ENCODE peak calls at places on chromosomes 7 and 10, in five cellular contexts. P, Q, I, D and R are unnamed samples. For H3K9me3, the result is how much of the 10 kb centered on the place peaks cover.

GRCh38 chr10:78515037-78515872 is 481.6 kb downstream of the RPS24 start:
- DNase-seq in P (no peak), D (no peak), I (no peak), Q (peak), R (no peak)

GRCh38 chr7:69062020-69062760 is 536.1 kb upstream of the AUTS2 start:
- DNase-seq in Q (no peak), P (peak), I (peak), D (no peak), R (no peak)

GRCh38 chr10:97254694-97255093 is 37.7 kb downstream of the ARHGAP19 start:
- DNase-seq in Q (no peak), P (no peak), D (no peak), I (no peak), R (no peak)

GRCh38 chr7:99994819-99995218 is 19.0 kb upstream of the AZGP1 start:
- DNase-seq in P (no peak), D (no peak), I (no peak), Q (no peak), R (no peak)

GRCh38 chr7:47807756-47808155 is 140.5 kb downstream of the PKD1L1 start:
- DNase-seq in D (no peak), I (no peak), Q (peak), P (no peak), R (no peak)

GRCh38 chr7:4837814-4838625 is 23.8 kb downstream of the PAPOLB start:
- DNase-seq in Q (peak), D (no peak), I (no peak), P (no peak), R (no peak)

GRCh38 chr7:96855691-96856090 is 146.0 kb upstream of the SEM1 start:
- DNase-seq in Q (no peak), I (no peak), P (no peak), D (no peak), R (no peak)

GRCh38 chr7:107967420-107967819 is 35.5 kb downstream of the LAMB1 start:
- DNase-seq in I (no peak), D (no peak), P (no peak), Q (no peak), R (no peak)

GRCh38 chr10:21171936-21172773 is 275.0 kb upstream of the NEBL start:
- DNase-seq in I (no peak), P (no peak), D (no peak), Q (no peak), R (no peak)

GRCh38 chr10:127433951-127434350 is 115.2 kb upstream of the NPS start:
- DNase-seq in P (peak), D (no peak), Q (no peak), I (no peak), R (no peak)

GRCh38 chr10:70462349-70462984 is 16.1 kb upstream of the PALD1 start:
- DNase-seq in D (no peak), Q (peak), I (no peak), P (no peak), R (no peak)

GRCh38 chr7:68205826-68206225 is 1209.2 kb downstream of the TYW1 start:
- DNase-seq in Q (no peak), D (no peak), P (no peak), I (no peak), R (no peak)

GRCh38 chr7:116277070-116277469 is 66.7 kb downstream of the TES start:
- DNase-seq in P (no peak), I (no peak), Q (no peak), D (no peak), R (no peak)

GRCh38 chr10:93376372-93377296 is 105.5 kb downstream of the MYOF start:
- DNase-seq in I (peak), Q (peak), P (peak), D (peak), R (peak)

GRCh38 chr7:70696139-70696782 is 435.7 kb upstream of the GALNT17 start:
- DNase-seq in Q (no peak), D (no peak), P (peak), I (no peak), R (peak)

GRCh38 chr7:119026391-119026790 is 801.9 kb downstream of the ANKRD7 start:
- DNase-seq in D (no peak), I (no peak), Q (no peak), P (no peak), R (no peak)

GRCh38 chr10:66586073-66586472 is 339.8 kb upstream of the LRRTM3 start:
- DNase-seq in D (no peak), I (no peak), Q (peak), P (peak), R (peak)

GRCh38 chr7:28470344-28470743 is 58.0 kb downstream of the CREB5 start:
- DNase-seq in Q (no peak), P (no peak), D (no peak), I (no peak), R (no peak)

GRCh38 chr7:139730746-139731612 is 46.8 kb downstream of the HIPK2 start:
- DNase-seq in D (no peak), Q (peak), I (peak), P (peak), R (no peak)

GRCh38 chr7:28587211-28587610 is 174.9 kb downstream of the CREB5 start:
- DNase-seq in Q (no peak), D (no peak), I (no peak), P (peak), R (no peak)

GRCh38 chr7:32560075-32560474 is 64.8 kb downstream of the AVL9 start:
- DNase-seq in D (no peak), Q (no peak), I (no peak), P (no peak), R (no peak)

GRCh38 chr10:104331208-104331838 is 6.9 kb downstream of the ITPRIP start:
- DNase-seq in I (no peak), Q (peak), P (peak), D (no peak), R (peak)

GRCh38 chr7:44106311-44107065 is 2.3 kb downstream of the AEBP1 start:
- DNase-seq in I (no peak), Q (no peak), P (no peak), D (no peak), R (no peak)

GRCh38 chr7:101114492-101114891 is 12.4 kb upstream of the SERPINE1 start:
- DNase-seq in Q (no peak), I (no peak), D (no peak), P (no peak), R (no peak)

GRCh38 chr10:68408898-68409518 is 1.9 kb upstream of the RUFY2 start:
- DNase-seq in D (no peak), I (no peak), Q (no peak), P (no peak), R (no peak)

GRCh38 chr10:69789164-69789576 is 12.5 kb upstream of the COL13A1 start:
- DNase-seq in Q (peak), P (no peak), D (no peak), I (no peak), R (no peak)

GRCh38 chr7:128082431-128082830 is 51.2 kb upstream of the LRRC4 start:
- DNase-seq in P (no peak), I (no peak), Q (no peak), D (no peak), R (no peak)

GRCh38 chr10:68705548-68705947 is 15.5 kb upstream of the CCAR1 start:
- DNase-seq in Q (no peak), P (no peak), I (no peak), D (no peak), R (no peak)

GRCh38 chr10:29858352-29859267 is 200.8 kb downstream of the JCAD start:
- DNase-seq in I (no peak), D (no peak), P (peak), Q (peak), R (peak)

GRCh38 chr10:29862926-29863614 is 196.3 kb downstream of the JCAD start:
- DNase-seq in Q (no peak), D (no peak), I (no peak), P (peak), R (peak)

GRCh38 chr10:29859521-29860130 is 199.8 kb downstream of the JCAD start:
- DNase-seq in P (peak), Q (no peak), D (no peak), I (no peak), R (no peak)

GRCh38 chr10:29860159-29860558 is 199.2 kb downstream of the JCAD start:
- DNase-seq in I (no peak), D (no peak), Q (no peak), P (peak), R (no peak)

GRCh38 chr10:29861811-29862505 is 197.4 kb downstream of the JCAD start:
- DNase-seq in P (no peak), I (no peak), Q (no peak), D (no peak), R (no peak)
- H3K4me3 ChIP-seq in P (no peak), I (no peak), Q (no peak), D (no peak), R (no peak)

GRCh38 chr7:134088199-134088598 is 38.9 kb upstream of the LRGUK start:
- DNase-seq in Q (no peak), D (no peak), I (no peak), P (no peak), R (no peak)
- H3K9me3 ChIP-seq in Q (half or more), D (under half), I (under half), P (under half), R (under half)

GRCh38 chr7:12847001-12847400 is 159.6 kb downstream of the ARL4A start:
- DNase-seq in D (no peak), P (no peak), I (no peak), Q (no peak), R (no peak)

GRCh38 chr7:12855036-12855435 is 167.6 kb downstream of the ARL4A start:
- DNase-seq in D (no peak), I (no peak), Q (no peak), P (no peak), R (no peak)

GRCh38 chr7:12851142-12851541 is 163.7 kb downstream of the ARL4A start:
- DNase-seq in D (no peak), P (no peak), I (no peak), Q (no peak), R (no peak)

DNA sequence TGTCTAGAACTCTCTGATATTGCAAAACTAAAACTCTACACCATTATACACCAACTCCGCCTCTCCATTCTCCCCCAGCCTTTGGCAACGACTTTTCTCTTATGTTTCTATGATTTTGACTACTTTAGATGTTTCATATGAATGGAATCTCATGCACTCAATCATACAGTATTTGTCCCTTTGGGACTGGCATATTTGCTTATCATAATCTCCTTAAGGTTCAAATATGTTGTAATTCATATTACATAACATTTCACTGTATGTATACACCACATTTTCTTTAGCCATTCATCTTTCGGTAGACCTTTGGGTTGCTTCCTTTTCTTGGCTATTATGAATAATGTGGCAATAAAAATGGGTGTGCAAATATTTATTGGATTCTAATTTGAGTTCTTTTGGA is 164.4 kb downstream of the ARL4A start:
- DNase-seq in Q (no peak), I (no peak), P (no peak), D (no peak), R (no peak)
- H3K4me3 ChIP-seq in Q (no peak), I (no peak), P (no peak), D (no peak), R (no peak)

GRCh38 chr7:158592541-158592940 is 4.9 kb upstream of the PTPRN2 start:
- DNase-seq in P (no peak), I (no peak), Q (no peak), D (no peak), R (no peak)

GRCh38 chr7:158590181-158590530 is 2.5 kb upstream of the PTPRN2 start:
- DNase-seq in Q (no peak), P (no peak), D (no peak), I (no peak), R (no peak)

GRCh38 chr7:158588878-158589442 is 1.3 kb upstream of the PTPRN2 start:
- DNase-seq in I (no peak), Q (no peak), P (no peak), D (no peak), R (no peak)

GRCh38 chr7:158589653-158590052 is 2.0 kb upstream of the PTPRN2 start:
- DNase-seq in P (no peak), D (no peak), I (no peak), Q (no peak), R (no peak)

DNA sequence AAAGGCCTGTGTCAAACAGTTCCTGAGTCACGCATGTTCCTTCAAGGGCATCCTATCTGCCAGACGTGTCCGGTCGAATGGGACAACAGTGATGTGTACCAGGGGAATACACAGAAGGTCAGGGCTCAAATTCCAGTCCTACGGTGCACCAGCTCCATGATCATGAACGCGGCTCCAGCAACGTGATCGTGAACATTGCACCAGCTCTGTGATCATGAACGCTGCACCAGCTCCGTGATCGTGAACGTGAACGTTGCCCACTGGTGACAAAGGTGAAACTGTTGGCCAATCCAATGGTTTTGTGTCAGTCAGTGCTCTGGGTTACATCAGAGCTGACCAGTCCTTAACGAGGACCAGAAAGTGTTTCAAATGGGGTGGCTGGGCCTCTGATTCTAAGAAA is 4.3 kb upstream of the PTPRN2 start:
- DNase-seq in I (no peak), D (no peak), Q (no peak), P (no peak), R (no peak)
- H3K9me3 ChIP-seq in I (under half), D (under half), Q (half or more), P (under half), R (under half)

GRCh38 chr7:134893920-134894319 is 92.4 kb upstream of the AGBL3 start:
- DNase-seq in Q (no peak), I (no peak), P (no peak), D (no peak), R (no peak)
- H3K4me3 ChIP-seq in Q (peak), I (no peak), P (no peak), D (no peak), R (no peak)

GRCh38 chr10:24722131-24722675 is 1.5 kb downstream of the ARHGAP21 start:
- DNase-seq in P (peak), I (peak), Q (no peak), D (no peak), R (peak)
- H3K9me3 ChIP-seq in P (under half), I (under half), Q (under half), D (under half), R (under half)

DNA sequence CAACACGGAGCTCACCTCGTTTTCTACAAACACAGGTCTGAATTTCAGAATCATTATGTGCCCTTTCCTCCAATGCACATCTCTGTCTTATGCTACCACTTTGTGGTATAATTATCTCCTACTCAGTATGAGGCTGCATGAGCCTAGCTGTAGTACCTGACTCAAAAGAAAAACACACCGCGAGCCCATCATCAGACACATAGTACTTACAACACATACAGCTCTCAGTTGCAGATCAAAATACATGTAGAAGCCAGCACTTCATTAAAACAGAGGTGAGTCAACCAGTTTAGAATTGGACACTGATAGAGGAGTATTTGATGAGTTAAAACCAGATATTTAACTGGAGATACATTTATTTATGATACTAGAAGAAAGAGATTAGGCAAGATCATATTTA is 1.4 kb upstream of the RTKN2 start:
- DNase-seq in P (no peak), D (no peak), Q (no peak), I (no peak), R (no peak)
- H3K4me3 ChIP-seq in P (no peak), D (no peak), Q (no peak), I (no peak), R (no peak)

DNA sequence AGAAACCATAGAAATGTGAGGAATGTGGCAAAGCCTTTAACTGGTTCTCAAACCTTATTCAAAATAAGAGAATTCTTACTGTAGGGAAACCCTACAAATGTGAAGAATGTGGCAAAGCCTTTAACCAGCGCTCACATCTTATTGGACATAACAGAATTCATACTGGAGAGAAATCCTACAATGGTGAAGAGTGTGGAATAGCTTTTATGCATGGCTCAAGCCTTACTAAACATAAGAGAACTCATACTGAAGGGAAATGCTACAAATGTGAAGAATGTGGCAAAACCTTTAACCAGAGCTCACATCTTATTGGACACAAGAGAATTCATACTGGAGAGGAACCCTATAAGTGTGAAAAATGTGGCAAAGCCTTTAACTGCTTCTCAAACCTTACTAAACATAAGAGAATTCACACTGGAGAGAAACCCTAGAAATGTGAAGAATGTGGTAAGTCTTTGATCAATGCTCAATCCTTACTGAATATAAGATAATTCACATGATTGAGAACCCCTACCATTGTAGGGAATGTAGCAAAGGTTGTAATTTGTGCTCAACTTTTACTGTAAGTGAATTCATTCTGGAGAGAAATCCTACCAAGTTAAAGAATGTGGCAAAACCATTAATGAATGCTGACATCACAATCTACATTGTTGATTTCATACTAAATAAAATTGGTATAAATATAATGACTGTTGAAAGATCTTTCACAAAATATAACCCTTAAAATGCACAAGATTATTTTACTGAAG is 142.5 kb upstream of the ZNF479 start:
- DNase-seq in P (no peak), Q (no peak), D (no peak), I (no peak), R (no peak)
- H3K9me3 ChIP-seq in P (under half), Q (half or more), D (under half), I (half or more), R (under half)

GRCh38 chr10:50621981-50622496 is 1.7 kb downstream of the SGMS1 start:
- DNase-seq in P (peak), Q (peak), D (peak), I (peak), R (peak)

GRCh38 chr10:50619171-50619570 is 4.6 kb downstream of the SGMS1 start:
- DNase-seq in I (no peak), P (no peak), D (no peak), Q (no peak), R (no peak)

GRCh38 chr10:50620899-50621298 is 2.9 kb downstream of the SGMS1 start:
- DNase-seq in Q (no peak), I (no peak), D (no peak), P (no peak), R (no peak)

GRCh38 chr10:50618624-50619023 is 5.1 kb downstream of the SGMS1 start:
- DNase-seq in P (no peak), I (no peak), D (no peak), Q (no peak), R (no peak)

DNA sequence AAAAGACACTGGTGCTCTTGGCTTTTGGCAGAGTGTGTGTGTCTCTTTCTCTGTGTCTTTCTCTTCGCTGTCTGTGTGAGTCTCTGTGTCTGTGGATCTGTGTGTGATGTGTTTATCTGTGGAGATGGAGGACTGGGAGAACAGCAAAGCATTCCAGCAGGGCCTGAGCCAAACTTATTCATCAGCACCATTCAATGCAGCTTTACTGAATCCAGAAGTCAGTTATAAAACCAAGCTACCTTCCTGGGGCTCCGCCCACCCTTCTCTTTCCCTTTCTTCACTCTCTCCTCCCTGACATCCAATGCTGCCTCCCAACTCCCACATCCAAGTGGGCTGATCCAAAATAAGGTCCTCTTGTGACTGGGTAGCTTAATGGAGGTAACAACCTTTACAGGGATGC is 3.9 kb downstream of the SGMS1 start:
- DNase-seq in Q (no peak), I (no peak), P (no peak), D (no peak), R (no peak)
- H3K4me3 ChIP-seq in Q (no peak), I (peak), P (no peak), D (no peak), R (no peak)